ENCODE peak calls at places on chromosome 14, in seven cellular contexts. One of them, this sample, is unnamed.
A peak's percentile ranks its signal among the peaks of the same experiment; 100 is the strongest.

GRCh38 chr14:28102814-28103213 is 663.8 kb upstream of the FOXG1 start:
- DNase-seq in GM12878: no peak
- DNase-seq in HCT116: no peak
- DNase-seq in H1: no peak
- DNase-seq in HepG2: no peak
- DNase-seq in SK-N-SH: no peak
- DNase-seq in K562: no peak
- DNase-seq in this sample: no peak

GRCh38 chr14:77251870-77252269 is 19.1 kb downstream of the NGB start:
- DNase-seq in GM12878: no peak
- DNase-seq in K562: no peak
- DNase-seq in H1: no peak
- DNase-seq in SK-N-SH: no peak
- DNase-seq in HepG2: no peak
- DNase-seq in HCT116: no peak
- DNase-seq in this sample: no peak

GRCh38 chr14:21414137-21414631 is 30.4 kb upstream of the SUPT16H start:
- DNase-seq in SK-N-SH: no peak
- DNase-seq in K562: no peak
- DNase-seq in H1: no peak
- DNase-seq in GM12878: peak; percentile 24
- DNase-seq in HCT116: no peak
- DNase-seq in HepG2: no peak
- DNase-seq in this sample: no peak

GRCh38 chr14:75941030-75941429 is 40.8 kb downstream of the TGFB3 start:
- DNase-seq in H1: no peak
- DNase-seq in SK-N-SH: no peak
- DNase-seq in HCT116: no peak
- DNase-seq in HepG2: no peak
- DNase-seq in K562: no peak
- DNase-seq in GM12878: no peak
- DNase-seq in this sample: no peak

GRCh38 chr14:60344751-60345150 is 95.7 kb downstream of the PPM1A start:
- DNase-seq in HepG2: no peak
- DNase-seq in HCT116: no peak
- DNase-seq in K562: no peak
- DNase-seq in H1: no peak
- DNase-seq in SK-N-SH: no peak
- DNase-seq in GM12878: no peak
- DNase-seq in this sample: no peak

GRCh38 chr14:55077691-55078151 is 26.3 kb downstream of the MAPK1IP1L start:
- DNase-seq in SK-N-SH: no peak
- DNase-seq in K562: no peak
- DNase-seq in GM12878: no peak
- DNase-seq in HCT116: peak; percentile 92
- DNase-seq in HepG2: peak; percentile 62
- DNase-seq in H1: no peak
- DNase-seq in this sample: no peak

GRCh38 chr14:45199246-45199645 is 53.8 kb downstream of the MIS18BP1 start:
- DNase-seq in GM12878: no peak
- DNase-seq in H1: no peak
- DNase-seq in SK-N-SH: no peak
- DNase-seq in HCT116: no peak
- DNase-seq in K562: no peak
- DNase-seq in HepG2: no peak
- DNase-seq in this sample: no peak

GRCh38 chr14:79825046-79825521 is 386.2 kb downstream of the DIO2 start:
- DNase-seq in HCT116: no peak
- DNase-seq in H1: no peak
- DNase-seq in K562: no peak
- DNase-seq in GM12878: no peak
- DNase-seq in SK-N-SH: no peak
- DNase-seq in HepG2: no peak
- DNase-seq in this sample: no peak

GRCh38 chr14:59208224-59208814 is 19.9 kb downstream of the DAAM1 start:
- DNase-seq in GM12878: peak; percentile 65
- DNase-seq in SK-N-SH: no peak
- DNase-seq in HCT116: no peak
- DNase-seq in HepG2: no peak
- DNase-seq in K562: peak; percentile 23
- DNase-seq in H1: no peak
- DNase-seq in this sample: no peak

GRCh38 chr14:26385302-26385701 is 212.5 kb downstream of the NOVA1 start:
- DNase-seq in HCT116: no peak
- DNase-seq in GM12878: no peak
- DNase-seq in K562: no peak
- DNase-seq in SK-N-SH: no peak
- DNase-seq in HepG2: no peak
- DNase-seq in H1: no peak
- DNase-seq in this sample: no peak

GRCh38 chr14:100546051-100546443 is 41.2 kb downstream of the BEGAIN start:
- DNase-seq in SK-N-SH: no peak
- DNase-seq in H1: no peak
- DNase-seq in HepG2: no peak
- DNase-seq in HCT116: no peak
- DNase-seq in GM12878: no peak
- DNase-seq in K562: peak; percentile 88
- DNase-seq in this sample: no peak

GRCh38 chr14:100500128-100500527 is 87.1 kb downstream of the BEGAIN start:
- DNase-seq in H1: no peak
- DNase-seq in GM12878: no peak
- DNase-seq in HepG2: no peak
- DNase-seq in HCT116: no peak
- DNase-seq in SK-N-SH: no peak
- DNase-seq in K562: no peak
- DNase-seq in this sample: no peak

GRCh38 chr14:101078892-101079221 is 175.3 kb upstream of the RTL1 start:
- DNase-seq in K562: no peak
- DNase-seq in GM12878: no peak
- DNase-seq in SK-N-SH: peak; percentile 36
- DNase-seq in H1: no peak
- DNase-seq in HCT116: no peak
- DNase-seq in HepG2: no peak
- DNase-seq in this sample: no peak

GRCh38 chr14:24054324-24054641 is 2.5 kb downstream of the CARMIL3 start:
- DNase-seq in GM12878: no peak
- DNase-seq in HepG2: no peak
- DNase-seq in H1: no peak
- DNase-seq in SK-N-SH: no peak
- DNase-seq in K562: no peak
- DNase-seq in HCT116: no peak
- DNase-seq in this sample: no peak

GRCh38 chr14:104745431-104745830 is 7.5 kb upstream of the SIVA1 start:
- DNase-seq in GM12878: no peak
- DNase-seq in HepG2: no peak
- DNase-seq in H1: no peak
- DNase-seq in HCT116: no peak
- DNase-seq in K562: no peak
- DNase-seq in SK-N-SH: no peak
- DNase-seq in this sample: no peak

GRCh38 chr14:75258079-75258802 is 20.4 kb upstream of the FOS start:
- DNase-seq in SK-N-SH: no peak
- DNase-seq in H1: no peak
- DNase-seq in HepG2: no peak
- DNase-seq in HCT116: no peak
- DNase-seq in GM12878: no peak
- DNase-seq in K562: no peak
- DNase-seq in this sample: no peak

GRCh38 chr14:65847065-65847847 is 434.7 kb downstream of the FUT8 start:
- DNase-seq in K562: no peak
- DNase-seq in HepG2: no peak
- DNase-seq in SK-N-SH: no peak
- DNase-seq in GM12878: peak; percentile 23
- DNase-seq in H1: no peak
- DNase-seq in HCT116: no peak
- DNase-seq in this sample: no peak

GRCh38 chr14:68630611-68631013 is 162.3 kb downstream of the ZFP36L1 start:
- DNase-seq in K562: no peak
- DNase-seq in GM12878: no peak
- DNase-seq in H1: no peak
- DNase-seq in HCT116: no peak
- DNase-seq in SK-N-SH: no peak
- DNase-seq in HepG2: peak; percentile 51
- DNase-seq in this sample: no peak

GRCh38 chr14:77133718-77134338 is 7.8 kb downstream of the ZDHHC22 start:
- DNase-seq in SK-N-SH: no peak
- DNase-seq in H1: peak; percentile 80
- DNase-seq in GM12878: no peak
- DNase-seq in K562: peak; percentile 62
- DNase-seq in HCT116: no peak
- DNase-seq in HepG2: peak; percentile 58
- DNase-seq in this sample: no peak

GRCh38 chr14:68779761-68780323 is 13.0 kb downstream of the ZFP36L1 start:
- DNase-seq in SK-N-SH: no peak
- DNase-seq in HCT116: peak; percentile 94
- DNase-seq in GM12878: no peak
- DNase-seq in K562: no peak
- DNase-seq in H1: no peak
- DNase-seq in HepG2: peak; percentile 96
- DNase-seq in this sample: no peak

GRCh38 chr14:102738373-102739189 is 38.7 kb upstream of the TRAF3 start:
- DNase-seq in K562: no peak
- DNase-seq in HCT116: no peak
- DNase-seq in GM12878: no peak
- DNase-seq in HepG2: no peak
- DNase-seq in H1: no peak
- DNase-seq in SK-N-SH: no peak
- DNase-seq in this sample: no peak

GRCh38 chr14:72063761-72064282 is 131.6 kb downstream of the RGS6 start:
- DNase-seq in K562: no peak
- DNase-seq in HepG2: no peak
- DNase-seq in H1: no peak
- DNase-seq in HCT116: no peak
- DNase-seq in SK-N-SH: no peak
- DNase-seq in GM12878: no peak
- DNase-seq in this sample: no peak

GRCh38 chr14:74309125-74309654 is 6.5 kb upstream of the ABCD4 start:
- DNase-seq in SK-N-SH: no peak
- DNase-seq in H1: no peak
- DNase-seq in HepG2: no peak
- DNase-seq in K562: no peak
- DNase-seq in HCT116: no peak
- DNase-seq in GM12878: no peak
- DNase-seq in this sample: no peak

GRCh38 chr14:48323655-48324054 is 648.2 kb upstream of the MDGA2 start:
- DNase-seq in HepG2: no peak
- DNase-seq in H1: no peak
- DNase-seq in GM12878: no peak
- DNase-seq in K562: no peak
- DNase-seq in HCT116: no peak
- DNase-seq in SK-N-SH: no peak
- DNase-seq in this sample: no peak

GRCh38 chr14:105493921-105494605 is 3.0 kb downstream of the TEDC1 start:
- DNase-seq in HepG2: no peak
- DNase-seq in GM12878: no peak
- DNase-seq in SK-N-SH: no peak
- DNase-seq in HCT116: no peak
- DNase-seq in K562: no peak
- DNase-seq in H1: no peak
- DNase-seq in this sample: no peak

DNA sequence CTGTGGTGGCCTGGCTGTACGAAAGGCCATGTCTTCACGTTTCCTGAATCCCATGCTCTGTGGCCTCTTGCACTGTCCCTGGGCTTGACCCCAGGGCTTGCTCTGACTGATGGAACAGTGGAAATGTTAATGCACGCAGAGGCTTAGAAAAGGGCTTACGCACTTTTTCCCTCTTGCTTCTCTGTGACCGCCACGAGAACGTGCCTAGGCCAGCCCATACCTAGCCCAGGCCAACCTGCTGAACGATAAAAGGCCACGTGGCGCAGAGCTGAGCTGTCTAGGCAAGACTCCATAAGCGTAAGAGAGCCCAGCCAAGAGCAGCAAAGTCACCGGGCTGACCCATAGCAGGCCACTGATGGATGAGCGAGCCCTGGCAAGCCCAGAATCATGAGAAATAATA is 18.3 kb downstream of the TTC7B start:
- DNase-seq in HCT116: no peak
- DNase-seq in HepG2: no peak
- DNase-seq in SK-N-SH: no peak
- DNase-seq in GM12878: no peak
- DNase-seq in K562: no peak
- DNase-seq in H1: no peak
- DNase-seq in this sample: no peak
- TF ChIP-seq POLR2AphosphoS5 in HCT116: no peak
- TF ChIP-seq POLR2AphosphoS5 in HepG2: no peak
- TF ChIP-seq POLR2AphosphoS5 in SK-N-SH: no peak
- TF ChIP-seq POLR2AphosphoS5 in GM12878: no peak
- TF ChIP-seq POLR2AphosphoS5 in K562: no peak
- TF ChIP-seq POLR2AphosphoS5 in H1: no peak
- TF ChIP-seq POLR2AphosphoS5 in this sample: no peak

GRCh38 chr14:61611880-61612630 is 83.3 kb upstream of the HIF1A start:
- DNase-seq in GM12878: no peak
- DNase-seq in HepG2: no peak
- DNase-seq in SK-N-SH: no peak
- DNase-seq in H1: no peak
- DNase-seq in K562: no peak
- DNase-seq in HCT116: no peak
- DNase-seq in this sample: no peak
- TF ChIP-seq SIN3A in GM12878: no peak
- TF ChIP-seq SIN3A in HepG2: no peak
- TF ChIP-seq SIN3A in SK-N-SH: no peak
- TF ChIP-seq SIN3A in H1: no peak
- TF ChIP-seq SIN3A in K562: no peak
- TF ChIP-seq SIN3A in HCT116: no peak
- TF ChIP-seq SIN3A in this sample: no peak

DNA sequence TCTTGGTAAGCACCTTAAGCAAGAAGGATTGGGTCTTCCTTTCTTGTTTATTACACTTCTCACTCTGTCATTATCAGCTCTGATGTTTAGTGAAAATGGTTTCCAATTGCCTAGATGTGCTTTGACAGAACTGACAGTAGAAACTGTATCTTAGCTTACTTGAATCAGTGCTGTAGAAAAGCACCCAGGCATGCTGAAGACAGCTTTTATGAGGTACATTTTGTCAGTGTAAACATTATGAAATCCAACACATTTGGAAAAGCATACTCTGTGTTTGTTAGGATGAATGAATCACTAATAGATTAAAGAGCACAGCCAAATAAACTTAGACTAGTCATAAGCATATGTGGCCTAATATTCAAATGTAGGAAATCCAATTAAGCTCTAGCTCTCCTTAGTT is 290.2 kb upstream of the NPAS3 start:
- DNase-seq in K562: no peak
- DNase-seq in HepG2: no peak
- DNase-seq in SK-N-SH: no peak
- DNase-seq in H1: no peak
- DNase-seq in HCT116: no peak
- DNase-seq in GM12878: no peak
- DNase-seq in this sample: no peak
- TF ChIP-seq POLR2AphosphoS5 in K562: no peak
- TF ChIP-seq POLR2AphosphoS5 in HepG2: no peak
- TF ChIP-seq POLR2AphosphoS5 in SK-N-SH: no peak
- TF ChIP-seq POLR2AphosphoS5 in H1: no peak
- TF ChIP-seq POLR2AphosphoS5 in HCT116: no peak
- TF ChIP-seq POLR2AphosphoS5 in GM12878: no peak
- TF ChIP-seq POLR2AphosphoS5 in this sample: no peak

DNA sequence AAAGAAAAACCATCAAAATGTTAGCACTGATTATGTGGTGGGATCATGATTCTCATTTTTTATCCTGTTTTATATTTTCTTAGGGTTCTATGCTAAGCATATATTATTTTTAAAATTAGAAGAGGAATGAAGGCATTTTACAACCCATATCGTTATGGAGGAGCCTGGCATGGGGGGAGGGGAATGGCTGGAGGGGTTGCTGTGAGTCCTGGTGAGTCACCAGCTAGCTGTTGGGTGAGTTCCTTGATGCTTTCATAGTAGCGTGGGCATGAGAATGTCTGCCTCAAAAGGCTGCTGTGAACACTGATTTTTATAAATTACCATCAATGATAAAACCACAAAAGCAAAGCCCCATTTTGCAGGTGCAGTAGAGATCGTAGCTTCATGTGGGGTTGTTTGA is 46.9 kb downstream of the C14orf132 start:
- DNase-seq in H1: no peak
- DNase-seq in SK-N-SH: no peak
- DNase-seq in HepG2: no peak
- DNase-seq in GM12878: no peak
- DNase-seq in K562: no peak
- DNase-seq in HCT116: no peak
- DNase-seq in this sample: no peak
- TF ChIP-seq SIN3A in H1: no peak
- TF ChIP-seq SIN3A in SK-N-SH: no peak
- TF ChIP-seq SIN3A in HepG2: no peak
- TF ChIP-seq SIN3A in GM12878: no peak
- TF ChIP-seq SIN3A in K562: no peak
- TF ChIP-seq SIN3A in HCT116: no peak
- TF ChIP-seq SIN3A in this sample: no peak